ENCODE peak calls at places on chromosomes 11 and 22, in eight cellular contexts. X, F, D, Q, N, L, S and P are unnamed samples.

GRCh38 chr11:119696378-119697157 is 32.4 kb downstream of the NECTIN1 start:
- DNase-seq in F (no peak), L (no peak), X (no peak), S (no peak), Q (no peak), N (no peak), D (no peak), P (no peak)

GRCh38 chr11:113204280-113204679 is 110.1 kb upstream of the TTC12 start:
- DNase-seq in D (no peak), X (no peak), S (no peak), L (no peak), F (no peak), N (no peak), Q (no peak), P (no peak)

GRCh38 chr11:45414082-45414481 is 127.9 kb upstream of the SYT13 start:
- DNase-seq in X (no peak), L (no peak), D (no peak), F (no peak), N (no peak), Q (no peak), S (no peak), P (no peak)

GRCh38 chr11:70926543-70926942 is 325.8 kb downstream of the SHANK2 start:
- DNase-seq in N (no peak), S (no peak), Q (no peak), L (no peak), X (no peak), F (no peak), D (no peak), P (no peak)

GRCh38 chr11:5550440-5551095 is 2.2 kb upstream of the OR52H1 start:
- DNase-seq in X (no peak), N (no peak), L (no peak), F (no peak), D (no peak), S (peak), Q (no peak), P (no peak)

GRCh38 chr11:46210133-46210636 is 67.3 kb upstream of the CREB3L1 start:
- DNase-seq in N (no peak), S (no peak), F (no peak), Q (no peak), L (peak), D (no peak), X (no peak), P (no peak)

GRCh38 chr11:10275714-10276113 is 18.3 kb downstream of the SBF2 start:
- DNase-seq in S (no peak), D (no peak), L (no peak), X (no peak), Q (no peak), N (no peak), F (no peak), P (no peak)

GRCh38 chr11:32056445-32056844 is 34.4 kb upstream of the RCN1 start:
- DNase-seq in L (no peak), S (no peak), N (no peak), D (no peak), X (no peak), F (no peak), Q (no peak), P (peak)

GRCh38 chr11:109350091-109350490 is 71.9 kb upstream of the C11orf87 start:
- DNase-seq in Q (no peak), X (no peak), D (no peak), N (no peak), F (no peak), L (no peak), S (no peak), P (no peak)

GRCh38 chr11:117319214-117319840 is 3.3 kb upstream of the BACE1 start:
- DNase-seq in D (no peak), Q (no peak), X (no peak), F (no peak), N (no peak), S (no peak), L (no peak), P (no peak)

GRCh38 chr11:76666408-76666807 is 4.1 kb downstream of the LRRC32 start:
- DNase-seq in N (no peak), L (peak), F (peak), S (no peak), D (no peak), X (peak), Q (no peak), P (no peak)

GRCh38 chr22:31477329-31477728 is 12.3 kb downstream of the EIF4ENIF1 start:
- DNase-seq in L (no peak), D (no peak), S (no peak), X (no peak), F (no peak), Q (no peak), N (no peak), P (no peak)

GRCh38 chr22:49752598-49753091 is 75.0 kb downstream of the BRD1 start:
- DNase-seq in S (no peak), N (no peak), Q (no peak), D (no peak), L (no peak), X (no peak), F (no peak), P (no peak)

GRCh38 chr22:27139935-27140493 is 482.6 kb downstream of the MIAT start:
- DNase-seq in D (no peak), N (no peak), Q (no peak), S (no peak), F (no peak), X (peak), L (peak), P (peak)

GRCh38 chr22:45120931-45121330 is 42.8 kb upstream of the NUP50 start:
- DNase-seq in X (no peak), F (no peak), L (no peak), Q (no peak), N (no peak), D (no peak), S (no peak), P (no peak)

GRCh38 chr11:112617977-112618829 is 343.0 kb upstream of the NCAM1 start:
- DNase-seq in S (no peak), L (no peak), N (no peak), Q (no peak), F (no peak), D (no peak), X (no peak), P (no peak)

GRCh38 chr22:29139965-29140782 is 65.5 kb upstream of the EMID1 start:
- DNase-seq in F (no peak), N (no peak), S (no peak), D (no peak), Q (no peak), X (no peak), L (peak), P (no peak)

GRCh38 chr22:38443675-38444521 is 11.1 kb downstream of the KCNJ4 start:
- DNase-seq in F (no peak), L (no peak), N (no peak), S (no peak), X (no peak), Q (no peak), D (no peak), P (no peak)

GRCh38 chr11:35815556-35816315 is 128.1 kb upstream of the LDLRAD3 start:
- DNase-seq in N (no peak), X (peak), L (no peak), S (no peak), D (no peak), Q (no peak), F (no peak), P (no peak)

GRCh38 chr11:74686792-74687191 is 44.4 kb downstream of the CHRDL2 start:
- DNase-seq in Q (no peak), N (no peak), S (no peak), X (no peak), F (no peak), L (no peak), D (no peak), P (no peak)

GRCh38 chr11:112334381-112334780 is 73.7 kb upstream of the PLET1 start:
- DNase-seq in X (no peak), D (no peak), S (no peak), Q (no peak), F (no peak), L (no peak), N (no peak), P (no peak)

GRCh38 chr22:36377022-36377631 is 10.6 kb downstream of the MYH9 start:
- DNase-seq in X (no peak), N (no peak), S (no peak), D (no peak), Q (no peak), L (no peak), F (no peak), P (no peak)

GRCh38 chr11:72630104-72630852 is 43.9 kb downstream of the PDE2A start:
- DNase-seq in D (no peak), L (no peak), S (no peak), Q (no peak), N (no peak), X (no peak), F (no peak), P (no peak)

GRCh38 chr22:46145896-46146295 is 4.4 kb upstream of the PPARA start:
- DNase-seq in S (no peak), F (no peak), Q (no peak), D (no peak), N (no peak), L (no peak), X (no peak), P (no peak)

GRCh38 chr11:2252018-2252417 is 18.4 kb downstream of the ASCL2 start:
- DNase-seq in N (no peak), Q (no peak), X (no peak), D (no peak), L (no peak), S (no peak), F (no peak), P (no peak)

GRCh38 chr11:70496591-70497535 is 98.5 kb downstream of the CTTN start:
- DNase-seq in D (no peak), F (peak), X (no peak), N (no peak), S (no peak), Q (no peak), L (no peak), P (no peak)

GRCh38 chr11:34380696-34381095 is 22.9 kb upstream of the ABTB2 start:
- DNase-seq in N (no peak), S (peak), Q (no peak), X (no peak), F (no peak), L (no peak), D (no peak), P (no peak)

GRCh38 chr11:34387653-34388052 is 29.8 kb upstream of the ABTB2 start:
- DNase-seq in Q (no peak), N (no peak), F (no peak), X (no peak), L (no peak), D (no peak), S (no peak), P (no peak)

GRCh38 chr11:34379081-34379480 is 21.3 kb upstream of the ABTB2 start:
- DNase-seq in X (no peak), D (no peak), Q (no peak), N (no peak), L (no peak), F (no peak), S (no peak), P (no peak)

GRCh38 chr11:34379539-34379938 is 21.7 kb upstream of the ABTB2 start:
- DNase-seq in L (no peak), D (no peak), S (no peak), X (no peak), N (no peak), Q (no peak), F (no peak), P (no peak)

GRCh38 chr11:34381775-34382174 is 24.0 kb upstream of the ABTB2 start:
- DNase-seq in F (no peak), S (no peak), L (no peak), D (no peak), N (no peak), X (no peak), Q (no peak), P (no peak)
- H3K27ac ChIP-seq in F (no peak), S (no peak), L (no peak), D (no peak), N (no peak), X (no peak), Q (no peak), P (no peak)

DNA sequence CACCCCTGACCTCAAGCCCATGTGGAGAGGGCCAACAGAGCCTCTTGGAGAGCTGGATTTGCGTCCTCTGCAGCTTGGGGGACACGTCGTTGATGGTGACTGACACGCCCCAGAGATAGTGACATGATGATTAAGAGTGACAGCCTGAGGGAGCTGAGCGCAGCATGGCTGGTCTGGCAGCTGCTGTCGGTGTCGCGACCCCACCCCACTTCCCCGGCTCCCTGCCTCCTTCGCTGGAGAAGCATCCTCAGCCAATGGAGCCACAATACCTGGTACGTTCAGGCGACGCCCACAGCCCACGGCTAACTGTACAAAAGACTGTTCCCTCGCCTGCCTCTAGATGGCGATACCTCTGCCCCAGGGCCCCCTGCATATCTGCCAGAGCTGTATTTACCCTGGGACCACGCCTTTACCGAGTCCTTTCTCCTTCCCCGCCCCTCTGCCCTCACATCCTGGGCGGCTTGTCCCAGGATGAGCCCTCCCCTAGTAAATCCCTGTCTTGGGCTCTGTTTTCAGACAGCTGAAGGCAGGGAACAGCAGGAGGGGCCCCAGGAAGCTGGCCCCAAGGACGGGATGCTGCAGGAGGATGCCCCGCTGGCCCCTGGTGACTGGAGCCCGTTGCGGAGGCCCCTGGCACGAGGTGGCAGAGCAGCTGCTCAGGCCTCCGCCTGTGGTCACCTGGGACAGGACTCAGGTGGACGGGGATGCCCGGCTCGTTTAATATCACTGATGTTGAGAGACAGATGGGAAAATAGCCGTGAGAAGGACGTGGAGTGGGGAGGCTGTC is 90.6 kb downstream of the RPS6KA4 start:
- DNase-seq in Q (peak), X (peak), D (peak), S (peak), L (peak), N (no peak), F (peak), P (peak)
- H3K4me3 ChIP-seq in Q (no peak), X (peak), D (no peak), S (peak), L (no peak), N (no peak), F (peak), P (peak)

GRCh38 chr22:43099095-43099494 is 9.9 kb upstream of the TTLL1 start:
- DNase-seq in L (no peak), X (no peak), S (no peak), N (no peak), Q (no peak), D (no peak), F (no peak), P (no peak)

GRCh38 chr22:43096420-43096819 is 7.2 kb upstream of the TTLL1 start:
- DNase-seq in D (no peak), L (no peak), F (no peak), X (no peak), Q (no peak), S (no peak), N (no peak), P (no peak)

GRCh38 chr22:43101306-43101705 is 9.2 kb upstream of the BIK start:
- DNase-seq in X (no peak), Q (no peak), N (no peak), L (no peak), F (peak), D (no peak), S (no peak), P (no peak)

GRCh38 chr22:43098356-43098755 is 9.2 kb upstream of the TTLL1 start:
- DNase-seq in N (no peak), L (no peak), Q (no peak), D (no peak), F (no peak), X (no peak), S (no peak), P (no peak)

GRCh38 chr22:43100223-43100622 is 10.3 kb upstream of the BIK start:
- DNase-seq in D (no peak), Q (no peak), F (no peak), L (no peak), S (no peak), X (no peak), N (no peak), P (no peak)
- H3K27ac ChIP-seq in D (peak), Q (no peak), F (peak), L (peak), S (no peak), X (no peak), N (peak), P (no peak)

GRCh38 chr11:7606496-7606895 is 66.8 kb downstream of the CYB5R2 start:
- DNase-seq in F (no peak), S (no peak), N (no peak), Q (no peak), D (no peak), L (no peak), X (no peak), P (no peak)
- H3K4me3 ChIP-seq in F (no peak), S (no peak), N (no peak), Q (no peak), D (no peak), L (no peak), X (no peak), P (no peak)